ENCODE peak calls at places on chromosomes 16 and 17, in six cellular contexts. L is kidney glomerular epithelial cell; J is effector memory CD8-positive, alpha-beta T cell; M is midbrain; Q is substantia nigra; B is progenitor cell of endocrine pancreas. N is an unnamed sample.

GRCh38 chr17:51456942-51457341 is 196.6 kb downstream of the UTP18 start:
- DNase-seq in L (no peak), J (no peak), M (no peak), Q (no peak), B (no peak), N (no peak)

GRCh38 chr17:78409191-78409621 is 30.8 kb downstream of the PGS1 start:
- DNase-seq in L (no peak), J (no peak), M (no peak), Q (no peak), B (no peak), N (no peak)

GRCh38 chr16:1338119-1338730 is 4.8 kb downstream of the BAIAP3 start:
- DNase-seq in L (no peak), J (no peak), M (no peak), Q (no peak), B (peak), N (no peak)

GRCh38 chr17:45963889-45964288 is 35.2 kb upstream of the STH start:
- DNase-seq in L (no peak), J (no peak), M (no peak), Q (no peak), B (no peak), N (no peak)

GRCh38 chr16:54928421-54929089 is 2.1 kb upstream of the IRX5 start:
- DNase-seq in L (peak), J (no peak), M (peak), Q (peak), B (no peak), N (peak)

GRCh38 chr17:57341611-57342010 is 85.3 kb downstream of the MSI2 start:
- DNase-seq in L (no peak), J (no peak), M (no peak), Q (no peak), B (no peak), N (no peak)

GRCh38 chr16:76749780-76750375 is 441.1 kb upstream of the MON1B start:
- DNase-seq in L (no peak), J (no peak), M (no peak), Q (no peak), B (no peak), N (no peak)

GRCh38 chr17:28711723-28712036 is at the start of gene PROCA1:
- DNase-seq in L (no peak), J (no peak), M (no peak), Q (no peak), B (no peak), N (no peak)

GRCh38 chr17:77212081-77212832 is 71.5 kb downstream of the SEC14L1 start:
- DNase-seq in L (no peak), J (no peak), M (peak), Q (no peak), B (no peak), N (no peak)

GRCh38 chr16:12543700-12544476 is 259.8 kb downstream of the CPPED1 start:
- DNase-seq in L (no peak), J (no peak), M (peak), Q (no peak), B (no peak), N (no peak)